ENCODE peak calls at places on chromosomes 3 and 15, in four cellular contexts. One of them, this sample, is unnamed.

GRCh38 chr3:112308151-112308911 is 14.3 kb upstream of the SLC9C1 start:
- DNase-seq in HepG2: no peak
- DNase-seq in K562: no peak
- DNase-seq in A549: no peak
- DNase-seq in this sample: no peak

GRCh38 chr15:92510163-92510882 is 116.6 kb downstream of the ST8SIA2 start:
- DNase-seq in HepG2: no peak
- DNase-seq in A549: no peak
- DNase-seq in K562: no peak
- DNase-seq in this sample: no peak

GRCh38 chr3:111246967-111247760 is 175.5 kb downstream of the NECTIN3 start:
- DNase-seq in HepG2: peak
- DNase-seq in A549: peak
- DNase-seq in K562: no peak
- DNase-seq in this sample: no peak

GRCh38 chr15:29838352-29839010 is 16.2 kb upstream of the TJP1 start:
- DNase-seq in A549: no peak
- DNase-seq in K562: no peak
- DNase-seq in HepG2: no peak
- DNase-seq in this sample: no peak

GRCh38 chr3:42117175-42118008 is 26.2 kb downstream of the TRAK1 start:
- DNase-seq in K562: no peak
- DNase-seq in HepG2: no peak
- DNase-seq in A549: peak
- DNase-seq in this sample: peak

GRCh38 chr3:39086066-39086657 is 21.3 kb downstream of the GORASP1 start:
- DNase-seq in K562: no peak
- DNase-seq in A549: no peak
- DNase-seq in HepG2: no peak
- DNase-seq in this sample: no peak

GRCh38 chr3:2236203-2236602 is 137.5 kb downstream of the CNTN4 start:
- DNase-seq in K562: no peak
- DNase-seq in A549: no peak
- DNase-seq in HepG2: no peak
- DNase-seq in this sample: no peak

GRCh38 chr15:41822471-41822870 is 5.4 kb upstream of the JMJD7 start:
- DNase-seq in HepG2: no peak
- DNase-seq in A549: no peak
- DNase-seq in K562: no peak
- DNase-seq in this sample: no peak

GRCh38 chr3:183697610-183698317 is at the start of gene YEATS2:
- DNase-seq in K562: peak
- DNase-seq in HepG2: peak
- DNase-seq in A549: peak
- DNase-seq in this sample: peak

GRCh38 chr3:28151608-28152228 is 89.7 kb upstream of the CMC1 start:
- DNase-seq in A549: no peak
- DNase-seq in HepG2: no peak
- DNase-seq in K562: no peak
- DNase-seq in this sample: no peak

GRCh38 chr3:106711650-106712049 is 665.6 kb upstream of the CCDC54 start:
- DNase-seq in A549: no peak
- DNase-seq in HepG2: no peak
- DNase-seq in K562: no peak
- DNase-seq in this sample: no peak
- TF ChIP-seq HMGXB4 in A549: no peak
- TF ChIP-seq HMGXB4 in HepG2: no peak
- TF ChIP-seq HMGXB4 in K562: no peak
- TF ChIP-seq HMGXB4 in this sample: no peak

GRCh38 chr3:53023072-53023823 is 22.6 kb downstream of the SFMBT1 start:
- DNase-seq in K562: no peak
- DNase-seq in A549: no peak
- DNase-seq in HepG2: no peak
- DNase-seq in this sample: no peak
- TF ChIP-seq HMGXB4 in K562: no peak
- TF ChIP-seq HMGXB4 in A549: no peak
- TF ChIP-seq HMGXB4 in HepG2: no peak
- TF ChIP-seq HMGXB4 in this sample: no peak

GRCh38 chr3:16148213-16148612 is 26.3 kb upstream of the GALNT15 start:
- DNase-seq in HepG2: no peak
- DNase-seq in A549: no peak
- DNase-seq in K562: no peak
- DNase-seq in this sample: no peak

GRCh38 chr3:16150285-16150684 is 24.2 kb upstream of the GALNT15 start:
- DNase-seq in HepG2: no peak
- DNase-seq in K562: no peak
- DNase-seq in A549: no peak
- DNase-seq in this sample: no peak

GRCh38 chr3:16148783-16149182 is 25.7 kb upstream of the GALNT15 start:
- DNase-seq in HepG2: no peak
- DNase-seq in K562: no peak
- DNase-seq in A549: no peak
- DNase-seq in this sample: no peak

GRCh38 chr3:16147226-16147625 is 27.3 kb upstream of the GALNT15 start:
- DNase-seq in K562: no peak
- DNase-seq in A549: no peak
- DNase-seq in HepG2: no peak
- DNase-seq in this sample: no peak

DNA sequence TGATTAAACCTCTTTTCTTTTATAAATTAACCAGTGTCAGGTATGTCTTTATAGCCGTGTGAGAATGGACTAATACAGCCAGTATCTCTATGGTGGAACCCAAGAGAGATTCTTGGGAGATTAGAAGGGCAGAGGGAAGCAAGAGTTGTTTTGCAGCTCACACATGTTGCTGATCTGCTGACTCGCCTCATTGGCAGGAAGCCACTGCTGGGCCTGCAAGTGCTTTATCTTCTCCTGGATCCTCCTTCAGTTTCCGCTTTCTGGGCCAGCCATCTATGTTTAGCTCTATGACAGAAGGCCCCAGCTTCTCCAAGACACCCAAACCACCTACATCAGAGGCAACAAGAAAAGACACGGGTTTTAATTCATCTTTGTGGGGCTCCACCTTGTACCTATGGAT is 23.4 kb upstream of the GALNT15 start:
- DNase-seq in A549: no peak
- DNase-seq in K562: no peak
- DNase-seq in HepG2: no peak
- DNase-seq in this sample: no peak
- TF ChIP-seq HMGXB4 in A549: no peak
- TF ChIP-seq HMGXB4 in K562: no peak
- TF ChIP-seq HMGXB4 in HepG2: no peak
- TF ChIP-seq HMGXB4 in this sample: no peak

GRCh38 chr15:69816522-69816921 is 281.2 kb downstream of the TLE3 start:
- DNase-seq in K562: no peak
- DNase-seq in A549: no peak
- DNase-seq in HepG2: no peak
- DNase-seq in this sample: no peak

GRCh38 chr15:69812881-69813280 is 284.8 kb downstream of the TLE3 start:
- DNase-seq in HepG2: no peak
- DNase-seq in A549: no peak
- DNase-seq in K562: peak
- DNase-seq in this sample: peak

GRCh38 chr15:69815793-69816192 is 281.9 kb downstream of the TLE3 start:
- DNase-seq in A549: no peak
- DNase-seq in HepG2: no peak
- DNase-seq in K562: no peak
- DNase-seq in this sample: no peak

GRCh38 chr15:69810441-69811071 is 287.2 kb downstream of the TLE3 start:
- DNase-seq in A549: no peak
- DNase-seq in HepG2: no peak
- DNase-seq in K562: no peak
- DNase-seq in this sample: no peak

GRCh38 chr15:69813881-69814280 is 283.8 kb downstream of the TLE3 start:
- DNase-seq in HepG2: no peak
- DNase-seq in K562: no peak
- DNase-seq in A549: no peak
- DNase-seq in this sample: no peak
- TF ChIP-seq HMGXB4 in HepG2: no peak
- TF ChIP-seq HMGXB4 in K562: no peak
- TF ChIP-seq HMGXB4 in A549: no peak
- TF ChIP-seq HMGXB4 in this sample: no peak

DNA sequence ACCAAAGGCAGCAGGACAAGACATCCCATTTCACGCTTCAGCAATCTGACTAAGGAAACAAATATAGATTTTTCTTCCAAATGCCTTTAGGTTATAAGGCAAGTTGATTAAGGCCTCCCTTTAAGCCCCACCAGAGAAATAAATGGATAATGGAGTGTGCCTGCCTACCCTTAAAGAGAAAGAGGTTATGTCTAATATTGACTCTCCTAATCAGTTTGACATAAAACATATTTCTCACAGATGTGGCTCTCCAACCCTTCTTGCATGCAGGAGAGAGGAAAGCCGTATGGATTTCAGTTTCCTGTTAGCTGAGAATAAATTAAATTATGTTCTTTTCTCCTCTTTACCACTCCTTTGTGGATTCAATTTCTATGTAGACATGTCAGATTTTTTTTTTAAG is 355.5 kb upstream of the SLCO3A1 start:
- DNase-seq in K562: no peak
- DNase-seq in A549: no peak
- DNase-seq in HepG2: no peak
- DNase-seq in this sample: no peak
- TF ChIP-seq HMGXB4 in K562: no peak
- TF ChIP-seq HMGXB4 in A549: no peak
- TF ChIP-seq HMGXB4 in HepG2: no peak
- TF ChIP-seq HMGXB4 in this sample: no peak

DNA sequence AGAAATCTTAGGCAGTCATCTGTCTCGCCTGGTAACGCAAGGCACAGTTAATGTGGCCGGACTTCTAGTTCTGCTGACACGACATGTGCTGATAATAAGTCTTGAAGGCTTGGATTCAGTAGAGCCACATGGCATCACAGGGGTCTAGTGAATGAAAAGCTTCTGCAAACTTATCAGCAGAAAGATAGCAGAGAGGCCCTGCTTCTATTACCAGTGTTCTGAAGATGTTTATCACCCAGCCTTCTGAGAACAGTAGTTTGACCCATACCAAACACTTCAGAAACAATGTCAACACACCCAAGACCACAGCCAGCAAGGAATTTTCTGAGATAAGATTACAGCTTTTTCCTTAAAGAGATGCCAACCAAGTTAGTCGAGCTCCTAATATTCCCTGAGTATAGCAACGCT is 102.7 kb upstream of the UMPS start:
- DNase-seq in K562: peak
- DNase-seq in HepG2: no peak
- DNase-seq in A549: no peak
- DNase-seq in this sample: no peak
- TF ChIP-seq HMGXB4 in K562: no peak
- TF ChIP-seq HMGXB4 in HepG2: no peak
- TF ChIP-seq HMGXB4 in A549: no peak
- TF ChIP-seq HMGXB4 in this sample: no peak

GRCh38 chr15:101394056-101394630 is 95.4 kb downstream of the PCSK6 start:
- DNase-seq in K562: no peak
- DNase-seq in A549: no peak
- DNase-seq in HepG2: no peak
- DNase-seq in this sample: no peak
- TF ChIP-seq HMGXB4 in K562: no peak
- TF ChIP-seq HMGXB4 in A549: no peak
- TF ChIP-seq HMGXB4 in HepG2: no peak
- TF ChIP-seq HMGXB4 in this sample: no peak

GRCh38 chr3:187247398-187247797 is 44.1 kb downstream of the MASP1 start:
- DNase-seq in K562: no peak
- DNase-seq in A549: no peak
- DNase-seq in HepG2: no peak
- DNase-seq in this sample: no peak

GRCh38 chr3:187238239-187238638 is 41.0 kb downstream of the RTP1 start:
- DNase-seq in HepG2: no peak
- DNase-seq in A549: no peak
- DNase-seq in K562: no peak
- DNase-seq in this sample: no peak

GRCh38 chr3:187242900-187243299 is 45.6 kb downstream of the RTP1 start:
- DNase-seq in HepG2: no peak
- DNase-seq in A549: no peak
- DNase-seq in K562: no peak
- DNase-seq in this sample: no peak

GRCh38 chr3:187242435-187242834 is 45.1 kb downstream of the RTP1 start:
- DNase-seq in HepG2: no peak
- DNase-seq in A549: no peak
- DNase-seq in K562: no peak
- DNase-seq in this sample: no peak

GRCh38 chr3:187243933-187244564 is 46.8 kb downstream of the RTP1 start:
- DNase-seq in K562: no peak
- DNase-seq in A549: no peak
- DNase-seq in HepG2: no peak
- DNase-seq in this sample: no peak
- TF ChIP-seq HMGXB4 in K562: no peak
- TF ChIP-seq HMGXB4 in A549: no peak
- TF ChIP-seq HMGXB4 in HepG2: no peak
- TF ChIP-seq HMGXB4 in this sample: no peak